ENCODE peak calls at places on chromosomes 6 and 20, in ten cellular contexts. One of them, this sample, is unnamed.

GRCh38 chr6:125363360-125364121 is 61.8 kb upstream of the HDDC2 start:
- DNase-seq in tibial nerve: peak; percentile 57
- DNase-seq in GM23248: peak; percentile 54
- DNase-seq in uterus: peak; percentile 35
- DNase-seq in bronchial epithelial cell: peak; percentile 9
- DNase-seq in SJSA1: peak; percentile 82
- DNase-seq in neuronal stem cell: peak; percentile 77
- DNase-seq in left lung: no peak
- DNase-seq in left ventricle myocardium inferior: peak; percentile 79
- DNase-seq in psoas muscle: peak; percentile 54
- DNase-seq in this sample: peak; percentile 58

GRCh38 chr6:169269180-169270076 is 15.8 kb upstream of the THBS2 start:
- DNase-seq in psoas muscle: peak; percentile 51
- DNase-seq in uterus: peak; percentile 94
- DNase-seq in SJSA1: no peak
- DNase-seq in neuronal stem cell: no peak
- DNase-seq in bronchial epithelial cell: peak; percentile 80
- DNase-seq in left lung: no peak
- DNase-seq in tibial nerve: peak; percentile 63
- DNase-seq in left ventricle myocardium inferior: peak; percentile 62
- DNase-seq in GM23248: peak; percentile 77
- DNase-seq in this sample: no peak

GRCh38 chr20:11921326-11921725 is 3.6 kb downstream of the BTBD3 start:
- DNase-seq in uterus: no peak
- DNase-seq in SJSA1: no peak
- DNase-seq in left ventricle myocardium inferior: no peak
- DNase-seq in neuronal stem cell: no peak
- DNase-seq in tibial nerve: no peak
- DNase-seq in left lung: no peak
- DNase-seq in bronchial epithelial cell: no peak
- DNase-seq in GM23248: no peak
- DNase-seq in psoas muscle: no peak
- DNase-seq in this sample: no peak

GRCh38 chr6:96013531-96013930 is 2.2 kb upstream of the FUT9 start:
- DNase-seq in uterus: no peak
- DNase-seq in neuronal stem cell: no peak
- DNase-seq in SJSA1: no peak
- DNase-seq in psoas muscle: no peak
- DNase-seq in GM23248: no peak
- DNase-seq in tibial nerve: no peak
- DNase-seq in left lung: no peak
- DNase-seq in left ventricle myocardium inferior: no peak
- DNase-seq in bronchial epithelial cell: no peak
- DNase-seq in this sample: peak; percentile 55

GRCh38 chr6:30957716-30958115 is 16.9 kb downstream of the MUCL3 start:
- DNase-seq in bronchial epithelial cell: no peak
- DNase-seq in uterus: no peak
- DNase-seq in neuronal stem cell: no peak
- DNase-seq in left lung: no peak
- DNase-seq in tibial nerve: no peak
- DNase-seq in psoas muscle: no peak
- DNase-seq in left ventricle myocardium inferior: no peak
- DNase-seq in GM23248: no peak
- DNase-seq in SJSA1: no peak
- DNase-seq in this sample: no peak

GRCh38 chr20:19908586-19908985 is 108.6 kb upstream of the NAA20 start:
- DNase-seq in bronchial epithelial cell: no peak
- DNase-seq in left ventricle myocardium inferior: no peak
- DNase-seq in left lung: no peak
- DNase-seq in neuronal stem cell: no peak
- DNase-seq in uterus: no peak
- DNase-seq in SJSA1: no peak
- DNase-seq in GM23248: no peak
- DNase-seq in tibial nerve: no peak
- DNase-seq in psoas muscle: no peak
- DNase-seq in this sample: no peak

GRCh38 chr6:54846857-54847721 is 518 bp downstream of the FAM83B start:
- DNase-seq in psoas muscle: no peak
- DNase-seq in SJSA1: no peak
- DNase-seq in GM23248: no peak
- DNase-seq in left ventricle myocardium inferior: no peak
- DNase-seq in bronchial epithelial cell: peak; percentile 26
- DNase-seq in tibial nerve: no peak
- DNase-seq in neuronal stem cell: peak; percentile 26
- DNase-seq in left lung: no peak
- DNase-seq in uterus: no peak
- DNase-seq in this sample: peak; percentile 64

GRCh38 chr20:49701313-49701731 is 12.4 kb downstream of the B4GALT5 start:
- DNase-seq in psoas muscle: no peak
- DNase-seq in uterus: no peak
- DNase-seq in left lung: no peak
- DNase-seq in SJSA1: no peak
- DNase-seq in neuronal stem cell: no peak
- DNase-seq in left ventricle myocardium inferior: no peak
- DNase-seq in tibial nerve: no peak
- DNase-seq in GM23248: peak; percentile 71
- DNase-seq in bronchial epithelial cell: peak; percentile 73
- DNase-seq in this sample: no peak

GRCh38 chr20:21100590-21101452 is 5.3 kb downstream of the LINC00237 start:
- DNase-seq in neuronal stem cell: peak; percentile 71
- DNase-seq in left lung: no peak
- DNase-seq in GM23248: peak; percentile 26
- DNase-seq in bronchial epithelial cell: no peak
- DNase-seq in SJSA1: no peak
- DNase-seq in tibial nerve: no peak
- DNase-seq in uterus: no peak
- DNase-seq in psoas muscle: no peak
- DNase-seq in left ventricle myocardium inferior: no peak
- DNase-seq in this sample: peak; percentile 81

GRCh38 chr20:21099653-21100589 is 6.2 kb downstream of the LINC00237 start:
- DNase-seq in tibial nerve: no peak
- DNase-seq in left ventricle myocardium inferior: peak; percentile 40
- DNase-seq in psoas muscle: peak; percentile 30
- DNase-seq in uterus: no peak
- DNase-seq in neuronal stem cell: no peak
- DNase-seq in bronchial epithelial cell: no peak
- DNase-seq in left lung: peak; percentile 63
- DNase-seq in SJSA1: peak; percentile 57
- DNase-seq in GM23248: no peak
- DNase-seq in this sample: peak; percentile 58

GRCh38 chr20:21102691-21103311 is 3.4 kb downstream of the LINC00237 start:
- DNase-seq in GM23248: peak; percentile 41
- DNase-seq in SJSA1: no peak
- DNase-seq in neuronal stem cell: no peak
- DNase-seq in tibial nerve: no peak
- DNase-seq in psoas muscle: peak; percentile 33
- DNase-seq in uterus: no peak
- DNase-seq in bronchial epithelial cell: no peak
- DNase-seq in left ventricle myocardium inferior: peak; percentile 40
- DNase-seq in left lung: peak; percentile 53
- DNase-seq in this sample: peak; percentile 78

GRCh38 chr20:21102252-21102609 is 3.9 kb downstream of the LINC00237 start:
- DNase-seq in tibial nerve: no peak
- DNase-seq in uterus: no peak
- DNase-seq in left ventricle myocardium inferior: no peak
- DNase-seq in left lung: no peak
- DNase-seq in psoas muscle: no peak
- DNase-seq in SJSA1: no peak
- DNase-seq in GM23248: no peak
- DNase-seq in neuronal stem cell: no peak
- DNase-seq in bronchial epithelial cell: no peak
- DNase-seq in this sample: peak; percentile 75

GRCh38 chr20:21101453-21102251 is 4.5 kb downstream of the LINC00237 start:
- DNase-seq in left ventricle myocardium inferior: no peak
- DNase-seq in psoas muscle: no peak
- DNase-seq in bronchial epithelial cell: no peak
- DNase-seq in uterus: no peak
- DNase-seq in tibial nerve: no peak
- DNase-seq in GM23248: peak; percentile 23
- DNase-seq in neuronal stem cell: no peak
- DNase-seq in left lung: no peak
- DNase-seq in SJSA1: peak; percentile 51
- DNase-seq in this sample: peak; percentile 79
- H3K27me3 ChIP-seq in left ventricle myocardium inferior: peaks cover 100% of the 10 kb centered on the region
- H3K27me3 ChIP-seq in psoas muscle: peaks cover 97% of the 10 kb centered on the region
- H3K27me3 ChIP-seq in bronchial epithelial cell: peaks cover 69% of the 10 kb centered on the region
- H3K27me3 ChIP-seq in uterus: peaks cover 93% of the 10 kb centered on the region
- H3K27me3 ChIP-seq in tibial nerve: peaks cover 100% of the 10 kb centered on the region
- H3K27me3 ChIP-seq in GM23248: peaks cover 99% of the 10 kb centered on the region
- H3K27me3 ChIP-seq in neuronal stem cell: peaks cover 46% of the 10 kb centered on the region
- H3K27me3 ChIP-seq in left lung: peaks cover 100% of the 10 kb centered on the region
- H3K27me3 ChIP-seq in SJSA1: peaks cover 42% of the 10 kb centered on the region
- H3K27me3 ChIP-seq in this sample: peaks cover 69% of the 10 kb centered on the region

GRCh38 chr6:167798453-167798852 is 28.3 kb upstream of the AFDN start:
- DNase-seq in bronchial epithelial cell: no peak
- DNase-seq in SJSA1: no peak
- DNase-seq in tibial nerve: no peak
- DNase-seq in psoas muscle: no peak
- DNase-seq in GM23248: no peak
- DNase-seq in left lung: no peak
- DNase-seq in neuronal stem cell: no peak
- DNase-seq in uterus: no peak
- DNase-seq in left ventricle myocardium inferior: no peak
- DNase-seq in this sample: no peak

GRCh38 chr6:167795874-167796667 is 30.6 kb upstream of the AFDN start:
- DNase-seq in GM23248: peak; percentile 40
- DNase-seq in left ventricle myocardium inferior: peak; percentile 51
- DNase-seq in left lung: peak; percentile 37
- DNase-seq in bronchial epithelial cell: no peak
- DNase-seq in tibial nerve: no peak
- DNase-seq in uterus: no peak
- DNase-seq in neuronal stem cell: no peak
- DNase-seq in psoas muscle: peak; percentile 42
- DNase-seq in SJSA1: no peak
- DNase-seq in this sample: peak; percentile 70

GRCh38 chr6:167797871-167798265 is 28.8 kb upstream of the AFDN start:
- DNase-seq in GM23248: no peak
- DNase-seq in left ventricle myocardium inferior: no peak
- DNase-seq in tibial nerve: no peak
- DNase-seq in uterus: no peak
- DNase-seq in left lung: no peak
- DNase-seq in bronchial epithelial cell: no peak
- DNase-seq in SJSA1: no peak
- DNase-seq in neuronal stem cell: no peak
- DNase-seq in psoas muscle: no peak
- DNase-seq in this sample: no peak

GRCh38 chr6:167796668-167797031 is 30.1 kb upstream of the AFDN start:
- DNase-seq in SJSA1: no peak
- DNase-seq in psoas muscle: no peak
- DNase-seq in tibial nerve: no peak
- DNase-seq in uterus: no peak
- DNase-seq in bronchial epithelial cell: no peak
- DNase-seq in neuronal stem cell: no peak
- DNase-seq in GM23248: peak; percentile 6
- DNase-seq in left ventricle myocardium inferior: no peak
- DNase-seq in left lung: no peak
- DNase-seq in this sample: no peak

DNA sequence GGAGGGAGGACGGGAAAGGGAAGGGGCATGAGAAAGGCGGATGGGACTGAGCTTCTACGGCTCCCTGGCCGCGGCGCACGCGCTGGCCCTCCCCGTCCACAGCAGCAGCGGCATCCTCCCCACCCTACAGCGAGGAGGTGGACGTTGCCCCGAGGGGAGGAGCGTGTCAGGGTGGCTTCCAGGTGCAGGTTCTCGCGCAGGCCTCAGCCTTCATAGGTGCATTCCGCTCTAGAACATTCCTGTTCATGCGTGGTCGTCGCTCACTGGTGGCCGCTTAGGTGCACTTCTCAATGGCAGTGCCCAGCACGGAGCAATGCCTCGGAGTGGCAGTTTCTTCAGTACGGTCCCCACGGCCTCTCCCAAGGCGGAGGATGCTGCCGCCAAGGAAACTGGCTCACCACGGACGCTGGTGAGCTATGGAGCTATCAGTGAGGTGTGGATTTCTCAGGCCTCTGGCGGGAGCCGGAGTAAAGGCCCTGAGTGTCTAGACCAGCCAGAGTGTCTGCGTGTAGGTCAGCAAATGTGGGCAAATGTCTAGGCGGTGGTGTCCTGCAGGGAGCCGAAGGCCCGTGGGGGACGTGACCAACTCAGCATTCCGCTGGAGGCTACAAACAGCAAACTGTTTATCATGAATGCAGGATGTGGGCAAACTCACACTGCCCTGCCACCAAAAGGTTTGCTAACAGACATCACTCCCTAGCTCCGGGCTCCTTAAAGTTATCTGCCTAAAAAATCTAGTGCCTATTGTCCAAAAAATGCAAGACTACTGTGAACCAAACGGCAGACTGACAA is 29.4 kb upstream of the AFDN start:
- DNase-seq in left ventricle myocardium inferior: no peak
- DNase-seq in SJSA1: no peak
- DNase-seq in left lung: no peak
- DNase-seq in tibial nerve: no peak
- DNase-seq in bronchial epithelial cell: no peak
- DNase-seq in uterus: no peak
- DNase-seq in psoas muscle: no peak
- DNase-seq in neuronal stem cell: no peak
- DNase-seq in GM23248: no peak
- DNase-seq in this sample: no peak
- H3K4me3 ChIP-seq in left ventricle myocardium inferior: peak overlapping the region; percentile 64
- H3K4me3 ChIP-seq in SJSA1: no peak overlapping the region
- H3K4me3 ChIP-seq in left lung: peak overlapping the region; percentile 18
- H3K4me3 ChIP-seq in tibial nerve: no peak overlapping the region
- H3K4me3 ChIP-seq in bronchial epithelial cell: no peak overlapping the region
- H3K4me3 ChIP-seq in uterus: no peak overlapping the region
- H3K4me3 ChIP-seq in psoas muscle: peak overlapping the region; percentile 49
- H3K4me3 ChIP-seq in neuronal stem cell: no peak overlapping the region
- H3K4me3 ChIP-seq in GM23248: no peak overlapping the region
- H3K4me3 ChIP-seq in this sample: no peak overlapping the region

DNA sequence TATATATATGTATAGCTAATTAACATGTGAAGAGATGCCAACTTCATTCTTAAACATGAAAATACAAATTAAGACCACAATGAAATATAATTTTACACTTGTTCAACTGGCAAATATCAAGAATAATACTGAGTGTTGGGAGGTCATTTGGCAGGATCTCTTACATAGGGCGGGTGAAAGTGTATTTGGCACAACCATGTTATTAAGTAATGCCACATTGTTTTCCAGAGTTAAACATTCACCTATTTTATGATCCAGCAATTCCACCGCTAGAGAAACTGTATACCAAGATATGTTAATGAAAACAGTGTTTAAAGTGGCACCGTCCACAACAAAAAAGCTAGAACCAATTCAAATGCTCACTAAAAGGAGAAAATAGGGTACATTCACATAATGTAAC is 14.1 kb downstream of the MOCS1 start:
- DNase-seq in psoas muscle: no peak
- DNase-seq in uterus: no peak
- DNase-seq in neuronal stem cell: no peak
- DNase-seq in GM23248: no peak
- DNase-seq in SJSA1: no peak
- DNase-seq in left lung: no peak
- DNase-seq in left ventricle myocardium inferior: no peak
- DNase-seq in bronchial epithelial cell: no peak
- DNase-seq in tibial nerve: no peak
- DNase-seq in this sample: no peak
- H3K36me3 ChIP-seq in psoas muscle: peaks cover 98% of the 10 kb centered on the region
- H3K36me3 ChIP-seq in uterus: no peaks in the 10 kb centered on the region
- H3K36me3 ChIP-seq in neuronal stem cell: peaks cover 6% of the 10 kb centered on the region
- H3K36me3 ChIP-seq in GM23248: no peaks in the 10 kb centered on the region
- H3K36me3 ChIP-seq in SJSA1: peaks cover 5% of the 10 kb centered on the region
- H3K36me3 ChIP-seq in left lung: no peaks in the 10 kb centered on the region
- H3K36me3 ChIP-seq in left ventricle myocardium inferior: peaks cover 97% of the 10 kb centered on the region
- H3K36me3 ChIP-seq in bronchial epithelial cell: peaks cover 2% of the 10 kb centered on the region
- H3K36me3 ChIP-seq in tibial nerve: peaks cover 5% of the 10 kb centered on the region
- H3K36me3 ChIP-seq in this sample: peaks cover 5% of the 10 kb centered on the region

GRCh38 chr20:52518735-52519134 is 327.2 kb upstream of the ZFP64 start:
- DNase-seq in SJSA1: no peak
- DNase-seq in tibial nerve: no peak
- DNase-seq in bronchial epithelial cell: no peak
- DNase-seq in uterus: no peak
- DNase-seq in GM23248: no peak
- DNase-seq in neuronal stem cell: no peak
- DNase-seq in psoas muscle: no peak
- DNase-seq in left ventricle myocardium inferior: no peak
- DNase-seq in left lung: no peak
- DNase-seq in this sample: no peak

DNA sequence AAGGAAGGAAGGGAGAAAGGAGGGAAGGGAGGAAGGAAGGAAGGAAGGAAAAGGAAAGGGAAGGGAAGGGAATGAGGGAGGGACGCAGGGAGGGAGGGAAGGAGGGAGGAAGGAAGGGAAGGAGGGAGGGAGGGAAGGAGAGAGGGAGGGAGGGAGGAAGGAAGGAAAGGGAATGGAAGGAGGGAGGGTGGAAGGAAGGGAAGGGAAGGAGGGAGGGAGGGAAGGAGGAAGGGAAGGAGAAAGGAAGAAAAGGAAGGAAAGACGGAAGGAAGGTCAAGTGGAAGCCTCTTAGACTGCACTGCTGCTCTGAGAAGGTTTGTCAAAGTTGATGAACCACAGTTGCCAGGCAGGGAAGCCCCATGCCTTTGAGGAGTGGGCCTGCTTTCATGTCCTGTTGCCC is 324.3 kb upstream of the ZFP64 start:
- DNase-seq in bronchial epithelial cell: no peak
- DNase-seq in left ventricle myocardium inferior: no peak
- DNase-seq in tibial nerve: no peak
- DNase-seq in left lung: no peak
- DNase-seq in GM23248: no peak
- DNase-seq in uterus: no peak
- DNase-seq in neuronal stem cell: no peak
- DNase-seq in psoas muscle: no peak
- DNase-seq in SJSA1: no peak
- DNase-seq in this sample: no peak
- H3K27me3 ChIP-seq in bronchial epithelial cell: no peaks in the 10 kb centered on the region
- H3K27me3 ChIP-seq in left ventricle myocardium inferior: no peaks in the 10 kb centered on the region
- H3K27me3 ChIP-seq in tibial nerve: no peaks in the 10 kb centered on the region
- H3K27me3 ChIP-seq in left lung: no peaks in the 10 kb centered on the region
- H3K27me3 ChIP-seq in GM23248: no peaks in the 10 kb centered on the region
- H3K27me3 ChIP-seq in uterus: no peaks in the 10 kb centered on the region
- H3K27me3 ChIP-seq in neuronal stem cell: no peaks in the 10 kb centered on the region
- H3K27me3 ChIP-seq in psoas muscle: no peaks in the 10 kb centered on the region
- H3K27me3 ChIP-seq in SJSA1: no peaks in the 10 kb centered on the region
- H3K27me3 ChIP-seq in this sample: no peaks in the 10 kb centered on the region